ENCODE peak calls at places on chromosomes 16 and 17, in seven cellular contexts. One of them, this sample, is unnamed.

GRCh38 chr16:19393226-19394074 is 24.2 kb upstream of the TMC5 start:
- DNase-seq in NB4: no peak
- DNase-seq in GM13977: no peak
- DNase-seq in activated CD4-positive, alpha-beta T cell treated with anti-CD3 and anti-CD28 coated beads for 24 hours: no peak
- DNase-seq in DMS79: peak
- DNase-seq in B cell: no peak
- DNase-seq in M059J: peak
- DNase-seq in this sample: no peak

GRCh38 chr17:50598487-50598886 is 36.2 kb upstream of the ABCC3 start:
- DNase-seq in NB4: no peak
- DNase-seq in GM13977: no peak
- DNase-seq in activated CD4-positive, alpha-beta T cell treated with anti-CD3 and anti-CD28 coated beads for 24 hours: no peak
- DNase-seq in DMS79: no peak
- DNase-seq in B cell: no peak
- DNase-seq in M059J: no peak
- DNase-seq in this sample: no peak

GRCh38 chr17:21017861-21018260 is 24.9 kb downstream of the USP22 start:
- DNase-seq in NB4: no peak
- DNase-seq in GM13977: no peak
- DNase-seq in activated CD4-positive, alpha-beta T cell treated with anti-CD3 and anti-CD28 coated beads for 24 hours: no peak
- DNase-seq in DMS79: no peak
- DNase-seq in B cell: no peak
- DNase-seq in M059J: no peak
- DNase-seq in this sample: no peak

GRCh38 chr16:10509534-10510025 is 70.8 kb downstream of the EMP2 start:
- DNase-seq in NB4: peak
- DNase-seq in GM13977: peak
- DNase-seq in activated CD4-positive, alpha-beta T cell treated with anti-CD3 and anti-CD28 coated beads for 24 hours: peak
- DNase-seq in DMS79: peak
- DNase-seq in B cell: peak
- DNase-seq in M059J: peak
- DNase-seq in this sample: peak

GRCh38 chr16:59249049-59249448 is 514.9 kb upstream of the GOT2 start:
- DNase-seq in NB4: no peak
- DNase-seq in GM13977: no peak
- DNase-seq in activated CD4-positive, alpha-beta T cell treated with anti-CD3 and anti-CD28 coated beads for 24 hours: no peak
- DNase-seq in DMS79: no peak
- DNase-seq in B cell: no peak
- DNase-seq in M059J: no peak
- DNase-seq in this sample: no peak

GRCh38 chr16:80298676-80299075 is 242.1 kb upstream of the DYNLRB2 start:
- DNase-seq in NB4: no peak
- DNase-seq in GM13977: no peak
- DNase-seq in activated CD4-positive, alpha-beta T cell treated with anti-CD3 and anti-CD28 coated beads for 24 hours: no peak
- DNase-seq in DMS79: no peak
- DNase-seq in B cell: no peak
- DNase-seq in M059J: no peak
- DNase-seq in this sample: no peak

GRCh38 chr17:1709971-1710806 is at the start of gene TLCD2:
- DNase-seq in NB4: no peak
- DNase-seq in GM13977: peak
- DNase-seq in activated CD4-positive, alpha-beta T cell treated with anti-CD3 and anti-CD28 coated beads for 24 hours: no peak
- DNase-seq in DMS79: no peak
- DNase-seq in B cell: no peak
- DNase-seq in M059J: peak
- DNase-seq in this sample: no peak

GRCh38 chr16:49932943-49933342 is 77.0 kb upstream of the ZNF423 start:
- DNase-seq in NB4: no peak
- DNase-seq in GM13977: no peak
- DNase-seq in activated CD4-positive, alpha-beta T cell treated with anti-CD3 and anti-CD28 coated beads for 24 hours: no peak
- DNase-seq in DMS79: no peak
- DNase-seq in B cell: no peak
- DNase-seq in M059J: peak
- DNase-seq in this sample: no peak

GRCh38 chr17:17191346-17191792 is 14.8 kb downstream of the PLD6 start:
- DNase-seq in NB4: no peak
- DNase-seq in GM13977: no peak
- DNase-seq in activated CD4-positive, alpha-beta T cell treated with anti-CD3 and anti-CD28 coated beads for 24 hours: no peak
- DNase-seq in DMS79: no peak
- DNase-seq in B cell: no peak
- DNase-seq in M059J: peak
- DNase-seq in this sample: no peak

GRCh38 chr16:87150359-87151280 is 166.6 kb downstream of the C16orf95 start:
- DNase-seq in NB4: no peak
- DNase-seq in GM13977: no peak
- DNase-seq in activated CD4-positive, alpha-beta T cell treated with anti-CD3 and anti-CD28 coated beads for 24 hours: no peak
- DNase-seq in DMS79: no peak
- DNase-seq in B cell: no peak
- DNase-seq in M059J: no peak
- DNase-seq in this sample: no peak

GRCh38 chr17:66549731-66550207 is 247.4 kb downstream of the PRKCA start:
- DNase-seq in NB4: no peak
- DNase-seq in GM13977: no peak
- DNase-seq in activated CD4-positive, alpha-beta T cell treated with anti-CD3 and anti-CD28 coated beads for 24 hours: no peak
- DNase-seq in DMS79: no peak
- DNase-seq in B cell: no peak
- DNase-seq in M059J: peak
- DNase-seq in this sample: no peak

GRCh38 chr17:79595471-79595870 is 15.4 kb downstream of the RBFOX3 start:
- DNase-seq in NB4: no peak
- DNase-seq in GM13977: no peak
- DNase-seq in activated CD4-positive, alpha-beta T cell treated with anti-CD3 and anti-CD28 coated beads for 24 hours: no peak
- DNase-seq in DMS79: no peak
- DNase-seq in B cell: no peak
- DNase-seq in M059J: no peak
- DNase-seq in this sample: no peak

GRCh38 chr17:81513669-81514484 is 1.3 kb upstream of the ACTG1 start:
- DNase-seq in NB4: peak
- DNase-seq in GM13977: no peak
- DNase-seq in activated CD4-positive, alpha-beta T cell treated with anti-CD3 and anti-CD28 coated beads for 24 hours: no peak
- DNase-seq in DMS79: peak
- DNase-seq in B cell: no peak
- DNase-seq in M059J: no peak
- DNase-seq in this sample: peak

GRCh38 chr17:82435103-82435502 is 15.4 kb downstream of the CYBC1 start:
- DNase-seq in NB4: no peak
- DNase-seq in GM13977: no peak
- DNase-seq in activated CD4-positive, alpha-beta T cell treated with anti-CD3 and anti-CD28 coated beads for 24 hours: no peak
- DNase-seq in DMS79: no peak
- DNase-seq in B cell: no peak
- DNase-seq in M059J: peak
- DNase-seq in this sample: no peak

GRCh38 chr16:11333010-11333409 is 12.2 kb upstream of the RMI2 start:
- DNase-seq in NB4: no peak
- DNase-seq in GM13977: no peak
- DNase-seq in activated CD4-positive, alpha-beta T cell treated with anti-CD3 and anti-CD28 coated beads for 24 hours: no peak
- DNase-seq in DMS79: no peak
- DNase-seq in B cell: no peak
- DNase-seq in M059J: no peak
- DNase-seq in this sample: no peak

GRCh38 chr16:73068546-73069401 is 20.8 kb upstream of the ZFHX3 start:
- DNase-seq in NB4: peak
- DNase-seq in GM13977: no peak
- DNase-seq in activated CD4-positive, alpha-beta T cell treated with anti-CD3 and anti-CD28 coated beads for 24 hours: no peak
- DNase-seq in DMS79: peak
- DNase-seq in B cell: no peak
- DNase-seq in M059J: peak
- DNase-seq in this sample: no peak

GRCh38 chr17:57257911-57258885 is 1.9 kb downstream of the MSI2 start:
- DNase-seq in NB4: peak
- DNase-seq in GM13977: no peak
- DNase-seq in activated CD4-positive, alpha-beta T cell treated with anti-CD3 and anti-CD28 coated beads for 24 hours: no peak
- DNase-seq in DMS79: no peak
- DNase-seq in B cell: no peak
- DNase-seq in M059J: no peak
- DNase-seq in this sample: no peak

GRCh38 chr16:5069048-5069447 is 2.6 kb upstream of the ALG1 start:
- DNase-seq in NB4: no peak
- DNase-seq in GM13977: no peak
- DNase-seq in activated CD4-positive, alpha-beta T cell treated with anti-CD3 and anti-CD28 coated beads for 24 hours: no peak
- DNase-seq in DMS79: no peak
- DNase-seq in B cell: no peak
- DNase-seq in M059J: no peak
- DNase-seq in this sample: no peak

GRCh38 chr16:84607694-84608093 is 10.2 kb downstream of the COTL1 start:
- DNase-seq in NB4: peak
- DNase-seq in GM13977: peak
- DNase-seq in activated CD4-positive, alpha-beta T cell treated with anti-CD3 and anti-CD28 coated beads for 24 hours: no peak
- DNase-seq in DMS79: no peak
- DNase-seq in B cell: peak
- DNase-seq in M059J: no peak
- DNase-seq in this sample: no peak

GRCh38 chr16:19861069-19861468 is 23.6 kb downstream of the GPRC5B start:
- DNase-seq in NB4: no peak
- DNase-seq in GM13977: no peak
- DNase-seq in activated CD4-positive, alpha-beta T cell treated with anti-CD3 and anti-CD28 coated beads for 24 hours: no peak
- DNase-seq in DMS79: no peak
- DNase-seq in B cell: no peak
- DNase-seq in M059J: no peak
- DNase-seq in this sample: no peak

GRCh38 chr17:17227608-17228520 is 9.1 kb downstream of the FLCN start:
- DNase-seq in NB4: no peak
- DNase-seq in GM13977: no peak
- DNase-seq in activated CD4-positive, alpha-beta T cell treated with anti-CD3 and anti-CD28 coated beads for 24 hours: no peak
- DNase-seq in DMS79: no peak
- DNase-seq in B cell: no peak
- DNase-seq in M059J: no peak
- DNase-seq in this sample: no peak

GRCh38 chr16:3514621-3515020 is 13.8 kb downstream of the CLUAP1 start:
- DNase-seq in NB4: no peak
- DNase-seq in GM13977: no peak
- DNase-seq in activated CD4-positive, alpha-beta T cell treated with anti-CD3 and anti-CD28 coated beads for 24 hours: no peak
- DNase-seq in DMS79: no peak
- DNase-seq in B cell: no peak
- DNase-seq in M059J: peak
- DNase-seq in this sample: no peak

GRCh38 chr16:68359398-68360191 is 48.8 kb downstream of the PRMT7 start:
- DNase-seq in NB4: no peak
- DNase-seq in GM13977: no peak
- DNase-seq in activated CD4-positive, alpha-beta T cell treated with anti-CD3 and anti-CD28 coated beads for 24 hours: no peak
- DNase-seq in DMS79: no peak
- DNase-seq in B cell: no peak
- DNase-seq in M059J: no peak
- DNase-seq in this sample: no peak

GRCh38 chr16:75385507-75386152 is 47.7 kb downstream of the CFDP1 start:
- DNase-seq in NB4: peak
- DNase-seq in GM13977: peak
- DNase-seq in activated CD4-positive, alpha-beta T cell treated with anti-CD3 and anti-CD28 coated beads for 24 hours: peak
- DNase-seq in DMS79: no peak
- DNase-seq in B cell: peak
- DNase-seq in M059J: peak
- DNase-seq in this sample: no peak

GRCh38 chr16:47613251-47613650 is 152.1 kb downstream of the PHKB start:
- DNase-seq in NB4: no peak
- DNase-seq in GM13977: no peak
- DNase-seq in activated CD4-positive, alpha-beta T cell treated with anti-CD3 and anti-CD28 coated beads for 24 hours: no peak
- DNase-seq in DMS79: no peak
- DNase-seq in B cell: no peak
- DNase-seq in M059J: no peak
- DNase-seq in this sample: no peak

GRCh38 chr17:16934133-16934795 is 37.7 kb downstream of the TNFRSF13B start:
- DNase-seq in NB4: no peak
- DNase-seq in GM13977: no peak
- DNase-seq in activated CD4-positive, alpha-beta T cell treated with anti-CD3 and anti-CD28 coated beads for 24 hours: no peak
- DNase-seq in DMS79: no peak
- DNase-seq in B cell: no peak
- DNase-seq in M059J: no peak
- DNase-seq in this sample: no peak

GRCh38 chr16:89013692-89014455 is 36.9 kb upstream of the CBFA2T3 start:
- DNase-seq in NB4: no peak
- DNase-seq in GM13977: no peak
- DNase-seq in activated CD4-positive, alpha-beta T cell treated with anti-CD3 and anti-CD28 coated beads for 24 hours: no peak
- DNase-seq in DMS79: no peak
- DNase-seq in B cell: no peak
- DNase-seq in M059J: no peak
- DNase-seq in this sample: no peak

GRCh38 chr16:69930117-69930776 is 20.9 kb upstream of the CLEC18A start:
- DNase-seq in NB4: peak
- DNase-seq in GM13977: peak
- DNase-seq in activated CD4-positive, alpha-beta T cell treated with anti-CD3 and anti-CD28 coated beads for 24 hours: peak
- DNase-seq in DMS79: no peak
- DNase-seq in B cell: peak
- DNase-seq in M059J: peak
- DNase-seq in this sample: peak

GRCh38 chr16:3963203-3963602 is 82.7 kb upstream of the CREBBP start:
- DNase-seq in NB4: no peak
- DNase-seq in GM13977: no peak
- DNase-seq in activated CD4-positive, alpha-beta T cell treated with anti-CD3 and anti-CD28 coated beads for 24 hours: no peak
- DNase-seq in DMS79: no peak
- DNase-seq in B cell: no peak
- DNase-seq in M059J: no peak
- DNase-seq in this sample: peak

GRCh38 chr17:79747508-79748295 is 17.0 kb downstream of the ENPP7 start:
- DNase-seq in NB4: no peak
- DNase-seq in GM13977: peak
- DNase-seq in activated CD4-positive, alpha-beta T cell treated with anti-CD3 and anti-CD28 coated beads for 24 hours: no peak
- DNase-seq in DMS79: no peak
- DNase-seq in B cell: no peak
- DNase-seq in M059J: no peak
- DNase-seq in this sample: no peak

GRCh38 chr16:56370185-56370584 is 55.2 kb downstream of the AMFR start:
- DNase-seq in NB4: no peak
- DNase-seq in GM13977: no peak
- DNase-seq in activated CD4-positive, alpha-beta T cell treated with anti-CD3 and anti-CD28 coated beads for 24 hours: no peak
- DNase-seq in DMS79: no peak
- DNase-seq in B cell: no peak
- DNase-seq in M059J: peak
- DNase-seq in this sample: no peak

This sample was measured in CD8-positive, alpha-beta memory T cell.